ENCODE peak calls at places on chromosomes 5 and 9, in eight cellular contexts. Q is stomach, U is GM12865, T is choroid plexus epithelial cell, E is kidney epithelial cell, K is body of pancreas, N is left ventricle myocardium inferior, O is IMR-90. H is an unnamed sample.

GRCh38 chr9:121292051-121292450 is 24.1 kb downstream of the GSN start:
- DNase-seq in Q (no peak), U (no peak), T (no peak), E (no peak), K (no peak), N (no peak), O (no peak), H (no peak)

GRCh38 chr9:72351538-72352453 is 13.2 kb downstream of the ZFAND5 start:
- DNase-seq in Q (no peak), U (no peak), T (peak), E (no peak), K (no peak), N (peak), O (peak), H (peak)

GRCh38 chr5:138459311-138459710 is 6.0 kb upstream of the EGR1 start:
- DNase-seq in Q (peak), U (peak), T (no peak), E (no peak), K (no peak), N (no peak), O (no peak), H (no peak)

GRCh38 chr5:41083306-41083705 is 12.2 kb upstream of the MROH2B start:
- DNase-seq in Q (no peak), U (no peak), T (peak), E (no peak), K (no peak), N (no peak), O (peak), H (no peak)

GRCh38 chr5:98779264-98779877 is 5.9 kb downstream of the RGMB start:
- DNase-seq in Q (peak), U (no peak), T (no peak), E (no peak), K (peak), N (no peak), O (no peak), H (no peak)

GRCh38 chr5:91418158-91418557 is 35.0 kb upstream of the ARRDC3 start:
- DNase-seq in Q (no peak), U (no peak), T (no peak), E (no peak), K (no peak), N (no peak), O (no peak), H (no peak)

GRCh38 chr9:109816490-109816889 is 36.5 kb downstream of the PALM2AKAP2 start:
- DNase-seq in Q (no peak), U (no peak), T (peak), E (peak), K (no peak), N (no peak), O (peak), H (peak)

GRCh38 chr5:170056561-170057267 is 49.0 kb upstream of the FOXI1 start:
- DNase-seq in Q (no peak), U (no peak), T (no peak), E (no peak), K (no peak), N (no peak), O (no peak), H (no peak)

GRCh38 chr9:95810814-95811213 is 64.7 kb upstream of the ERCC6L2 start:
- DNase-seq in Q (no peak), U (no peak), T (no peak), E (no peak), K (no peak), N (no peak), O (no peak), H (peak)

GRCh38 chr9:117414220-117414905 is 494 bp downstream of the ASTN2 start:
- DNase-seq in Q (peak), U (peak), T (peak), E (no peak), K (peak), N (no peak), O (no peak), H (no peak)

GRCh38 chr5:181185560-181185959 is 19.4 kb downstream of the TRIM7 start:
- DNase-seq in Q (no peak), U (no peak), T (no peak), E (no peak), K (no peak), N (no peak), O (no peak), H (no peak)

GRCh38 chr5:566636-567309 is 42.5 kb upstream of the SLC9A3 start:
- DNase-seq in Q (no peak), U (no peak), T (no peak), E (no peak), K (no peak), N (no peak), O (no peak), H (no peak)

GRCh38 chr5:168377525-168377924 is 86.1 kb downstream of the WWC1 start:
- DNase-seq in Q (no peak), U (peak), T (no peak), E (no peak), K (no peak), N (no peak), O (no peak), H (no peak)

GRCh38 chr5:151497391-151498002 is 50.1 kb downstream of the SLC36A1 start:
- DNase-seq in Q (no peak), U (peak), T (no peak), E (no peak), K (no peak), N (no peak), O (no peak), H (no peak)

DNA sequence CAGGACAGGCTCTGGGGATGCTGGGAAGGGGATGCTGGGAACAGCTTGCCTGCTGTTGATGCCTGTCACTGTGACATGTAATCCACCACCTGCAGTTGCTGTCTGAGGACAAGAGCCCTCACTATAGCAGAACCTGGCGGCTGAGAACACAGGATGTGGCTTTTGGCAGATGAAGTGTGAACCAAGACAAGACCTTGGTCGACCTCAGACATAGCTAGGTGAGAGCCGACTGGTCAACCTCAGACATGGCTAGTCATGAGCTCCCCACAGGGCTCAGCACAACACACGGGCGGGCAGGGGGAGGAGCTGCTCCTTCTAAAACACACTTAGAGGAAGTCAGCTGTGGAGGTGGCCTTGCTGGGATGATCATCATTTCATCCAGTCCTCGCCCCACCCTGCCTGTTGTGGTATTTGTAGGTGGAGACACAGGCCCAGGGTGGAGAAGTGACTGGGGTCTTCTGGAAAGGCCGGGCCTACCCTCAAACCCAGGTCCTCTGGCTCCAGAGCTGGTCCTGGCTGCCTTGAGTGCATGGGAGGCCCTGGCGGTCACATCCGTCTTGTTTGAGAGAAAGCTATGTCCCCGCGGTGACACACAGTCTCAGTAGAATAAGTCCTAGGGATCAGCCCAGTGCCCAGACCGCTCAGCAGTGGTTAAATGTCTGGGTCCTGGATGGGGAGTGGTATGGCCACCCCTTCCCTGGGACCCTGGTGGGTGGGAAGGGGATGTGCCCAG is 6.1 kb downstream of the SUSD3 start:
- DNase-seq in Q (peak), U (peak), T (peak), E (no peak), K (no peak), N (peak), O (no peak), H (no peak)
- TF ChIP-seq CTCF in Q (no peak), U (no peak), T (no peak), E (no peak), K (no peak), N (no peak), O (no peak), H (no peak)

DNA sequence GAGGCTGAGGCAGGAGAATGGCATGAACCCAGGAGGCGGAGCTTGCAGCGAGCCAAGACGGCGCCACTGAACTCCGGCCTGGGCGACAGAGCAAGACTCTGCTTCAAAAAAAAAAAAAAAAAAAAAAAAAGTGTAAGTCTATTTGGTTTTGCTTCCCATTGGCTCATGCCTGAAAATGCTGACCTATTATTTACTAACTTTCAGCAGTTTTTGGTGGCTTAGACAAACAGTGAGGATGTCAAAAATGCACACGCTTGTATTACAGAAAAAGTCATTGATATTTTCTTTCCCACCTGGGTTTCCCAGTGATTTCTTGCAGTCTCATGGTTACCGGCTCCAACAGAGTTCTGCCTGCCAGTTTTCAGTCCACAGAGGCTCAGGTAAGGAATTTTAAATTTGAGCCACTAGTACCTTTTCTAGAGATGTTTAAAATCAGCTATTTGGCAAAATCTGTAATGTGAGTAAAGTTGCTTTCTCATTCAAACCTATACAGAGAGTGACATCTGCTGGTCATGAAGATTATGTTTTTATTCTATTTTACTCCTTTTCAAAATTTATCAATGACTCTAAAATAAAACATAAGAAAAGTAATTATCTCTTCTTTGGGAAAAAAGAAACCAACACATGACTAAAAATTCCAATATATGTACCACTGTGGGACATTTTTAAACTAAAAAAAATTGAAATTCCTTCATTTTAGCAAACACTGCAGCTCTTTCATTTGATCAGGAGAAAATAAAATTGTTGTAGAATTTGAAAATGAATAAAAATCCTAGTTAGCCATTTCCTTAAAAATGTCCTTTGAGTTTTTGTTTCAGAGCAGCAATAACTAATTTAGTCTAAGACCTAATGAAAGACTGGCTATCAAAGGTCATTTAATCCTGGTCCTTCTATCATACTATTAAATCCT is 8.8 kb downstream of the FAM200C start:
- DNase-seq in Q (no peak), U (peak), T (peak), E (no peak), K (no peak), N (no peak), O (peak), H (peak)
- TF ChIP-seq CTCF in Q (no peak), U (peak), T (peak), E (peak), K (peak), N (peak), O (peak), H (peak)

DNA sequence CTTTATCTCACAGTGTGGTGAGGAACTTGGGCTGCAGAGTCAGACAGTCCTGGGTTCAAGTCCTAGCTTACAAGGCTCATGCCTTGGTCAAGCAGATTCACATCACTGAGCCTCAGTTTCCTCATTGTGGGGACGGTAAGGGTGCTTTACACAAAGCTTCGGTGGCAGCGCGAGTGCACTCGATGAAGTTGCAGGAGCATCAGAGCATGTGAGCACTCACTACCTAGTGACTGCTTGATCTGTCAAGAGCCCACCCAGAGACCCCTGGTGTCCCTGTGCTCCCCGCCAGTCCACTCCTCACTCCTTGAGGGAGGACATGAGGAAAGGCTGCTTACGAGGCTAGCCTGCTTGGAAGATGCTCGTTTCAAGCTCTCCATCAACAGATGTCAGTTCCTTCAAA is 56.2 kb upstream of the GARNL3 start:
- DNase-seq in Q (no peak), U (no peak), T (no peak), E (no peak), K (no peak), N (no peak), O (no peak), H (no peak)
- TF ChIP-seq CTCF in Q (no peak), U (no peak), T (no peak), E (no peak), K (no peak), N (no peak), O (no peak), H (no peak)

DNA sequence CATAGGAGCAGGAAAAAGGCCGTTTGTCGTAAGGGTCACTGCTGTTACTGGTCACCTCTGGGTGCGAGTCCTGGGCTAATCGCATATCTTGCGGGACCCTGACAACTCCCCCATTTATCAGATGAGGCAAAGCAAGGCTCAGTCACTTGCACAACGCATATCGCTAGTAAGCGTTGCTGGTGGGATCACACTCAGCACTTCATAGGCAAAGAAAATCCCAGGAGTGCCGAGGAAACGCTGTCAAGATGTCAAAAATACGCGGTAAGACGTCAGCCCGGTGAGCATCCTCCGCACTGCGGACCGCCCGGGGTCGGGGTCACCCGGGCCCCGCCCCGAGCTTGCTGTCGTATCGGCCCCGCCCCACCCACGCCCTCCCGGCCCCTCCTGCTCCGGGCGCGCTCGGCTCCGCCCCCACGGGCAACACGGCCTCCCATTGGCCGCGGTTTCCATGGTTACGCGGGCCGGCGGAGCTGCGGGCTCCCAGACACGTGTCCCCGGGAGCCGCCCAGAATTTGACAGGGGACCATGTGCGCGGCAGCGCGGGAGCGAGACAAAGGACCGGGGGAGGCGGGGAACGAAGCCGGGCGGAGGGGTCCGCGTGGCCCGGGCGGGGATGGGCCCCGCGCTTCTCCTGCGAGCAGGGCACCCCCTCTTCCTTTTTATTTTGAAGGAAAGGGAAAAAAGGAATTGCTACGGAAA is 80.2 kb upstream of the IER5L start:
- DNase-seq in Q (peak), U (peak), T (peak), E (peak), K (peak), N (peak), O (peak), H (peak)
- TF ChIP-seq CTCF in Q (no peak), U (no peak), T (no peak), E (no peak), K (no peak), N (no peak), O (no peak), H (no peak)

DNA sequence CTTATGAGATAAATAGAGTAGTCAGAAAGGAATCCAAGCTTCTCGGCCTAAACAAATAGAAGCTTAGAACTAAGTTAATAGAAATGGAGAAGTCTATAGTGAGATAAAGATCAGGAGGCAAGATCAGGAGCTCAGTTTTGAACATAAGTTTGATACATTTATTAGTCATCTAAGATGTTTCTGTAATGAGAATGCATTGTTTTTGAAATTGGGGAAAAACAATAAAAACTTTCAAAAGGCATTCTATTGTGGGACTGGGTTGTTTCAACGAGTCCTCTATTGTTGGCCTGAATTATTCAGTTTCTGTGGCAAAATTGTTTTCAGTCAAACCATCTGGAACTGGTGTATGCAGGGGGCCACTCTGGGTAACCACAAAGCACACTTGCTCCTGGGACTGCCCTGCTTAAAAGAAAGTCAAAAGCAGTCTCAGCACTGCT is 181.0 kb upstream of the CLINT1 start:
- DNase-seq in Q (no peak), U (peak), T (no peak), E (no peak), K (no peak), N (no peak), O (no peak), H (no peak)
- TF ChIP-seq CTCF in Q (no peak), U (no peak), T (no peak), E (no peak), K (no peak), N (no peak), O (no peak), H (no peak)